ENCODE peak calls at places on chromosome 18, in nine cellular contexts. K is G401; R is HTR-8/SVneo; N is CD8-positive, alpha-beta memory T cell; A is substantia nigra; L is amniotic stem cell; C is NCI-H510A treated with DMSO at 0.1 percent for 48 hours; P is NCI-H774; E is H9. V is an unnamed sample.
A peak's percentile ranks its signal among the peaks of the same experiment; 100 is the strongest.

GRCh38 chr18:74897971-74898657 is 300.4 kb downstream of the ZNF407 start:
- DNase-seq in P (no peak), L (peak; percentile 6), R (peak; percentile 10), K (no peak), C (peak; percentile 65), E (no peak), A (no peak), N (no peak), V (no peak)

GRCh38 chr18:9095297-9096012 is 7.0 kb upstream of the NDUFV2 start:
- DNase-seq in A (no peak), L (no peak), R (no peak), N (peak; percentile 39), E (no peak), K (no peak), C (no peak), P (no peak), V (no peak)

GRCh38 chr18:23578891-23579653 is 7.2 kb downstream of the NPC1 start:
- DNase-seq in P (no peak), C (no peak), E (no peak), L (no peak), N (no peak), R (no peak), A (no peak), K (no peak), V (no peak)

GRCh38 chr18:8333961-8334360 is 275.3 kb upstream of the RAB12 start:
- DNase-seq in N (no peak), A (no peak), K (no peak), R (no peak), L (no peak), P (no peak), E (no peak), C (peak; percentile 49), V (no peak)

GRCh38 chr18:46469186-46469915 is 187.7 kb downstream of the LOXHD1 start:
- DNase-seq in A (no peak), L (no peak), K (peak; percentile 81), P (no peak), N (no peak), R (no peak), E (no peak), C (peak; percentile 38), V (no peak)

GRCh38 chr18:11495441-11495840 is 114.0 kb upstream of the SLC35G4 start:
- DNase-seq in E (no peak), L (no peak), K (no peak), N (no peak), P (no peak), R (no peak), C (no peak), A (no peak), V (no peak)

GRCh38 chr18:48834421-48835011 is 116.2 kb downstream of the SMAD7 start:
- DNase-seq in P (no peak), N (peak; percentile 69), L (peak; percentile 79), E (peak; percentile 75), A (peak; percentile 16), R (peak; percentile 84), K (peak; percentile 91), C (no peak), V (peak; percentile 51)

GRCh38 chr18:48122816-48123215 is 192.4 kb upstream of the SMAD2 start:
- DNase-seq in C (no peak), E (no peak), L (no peak), R (no peak), P (no peak), A (no peak), K (no peak), N (no peak), V (no peak)

GRCh38 chr18:36600548-36600947 is 228.3 kb downstream of the TPGS2 start:
- DNase-seq in N (no peak), E (no peak), K (no peak), L (no peak), A (no peak), C (no peak), P (no peak), R (no peak), V (no peak)

GRCh38 chr18:39938678-39939077 is 2016.4 kb upstream of the PIK3C3 start:
- DNase-seq in N (no peak), P (no peak), C (no peak), K (peak; percentile 49), L (no peak), R (no peak), A (no peak), E (no peak), V (no peak)